ENCODE peak calls at places on chromosome 16, in nine cellular contexts. L, P, D, A, Z, F, Y, O and E are unnamed samples.
A peak's percentile ranks its signal among the peaks of the same experiment; 100 is the strongest.

GRCh38 chr16:52435573-52435972 is 111.4 kb downstream of the TOX3 start:
- DNase-seq in L (no peak), P (no peak), D (no peak), A (peak; percentile 87), Z (peak; percentile 12), F (no peak), Y (no peak), O (no peak), E (peak; percentile 21)

GRCh38 chr16:81275795-81276194 is 37.3 kb downstream of the BCO1 start:
- DNase-seq in L (no peak), P (no peak), D (no peak), A (no peak), Z (no peak), F (no peak), Y (no peak), O (no peak), E (no peak)

GRCh38 chr16:54248863-54249710 is 37.5 kb downstream of the IRX3 start:
- DNase-seq in L (no peak), P (no peak), D (no peak), A (no peak), Z (no peak), F (no peak), Y (no peak), O (no peak), E (no peak)

GRCh38 chr16:75593825-75594820 is 27.9 kb downstream of the GABARAPL2 start:
- DNase-seq in L (no peak), P (no peak), D (peak; percentile 66), A (no peak), Z (peak; percentile 41), F (no peak), Y (no peak), O (peak; percentile 68), E (no peak)

GRCh38 chr16:69930117-69930776 is 20.9 kb upstream of the CLEC18A start:
- DNase-seq in L (peak; percentile 55), P (peak; percentile 18), D (peak; percentile 72), A (peak; percentile 30), Z (peak; percentile 33), F (peak; percentile 0), Y (peak; percentile 18), O (peak; percentile 75), E (peak; percentile 69)

GRCh38 chr16:30786936-30787612 is at the start of gene ZNF629:
- DNase-seq in L (peak; percentile 83), P (no peak), D (peak; percentile 72), A (no peak), Z (no peak), F (no peak), Y (peak; percentile 84), O (peak; percentile 75), E (peak; percentile 79)

GRCh38 chr16:4675864-4676786 is 17.2 kb upstream of the NUDT16L1 start:
- DNase-seq in L (no peak), P (peak; percentile 54), D (no peak), A (no peak), Z (no peak), F (peak; percentile 61), Y (no peak), O (no peak), E (no peak)

GRCh38 chr16:89900885-89901284 is 17.8 kb upstream of the MC1R start:
- DNase-seq in L (no peak), P (no peak), D (no peak), A (no peak), Z (no peak), F (no peak), Y (no peak), O (no peak), E (no peak)

GRCh38 chr16:89371968-89372634 is 118.3 kb downstream of the ANKRD11 start:
- DNase-seq in L (no peak), P (no peak), D (peak; percentile 69), A (no peak), Z (no peak), F (no peak), Y (peak; percentile 31), O (no peak), E (no peak)

GRCh38 chr16:72467157-72467759 is 295.3 kb upstream of the PMFBP1 start:
- DNase-seq in L (peak; percentile 71), P (no peak), D (peak; percentile 81), A (peak; percentile 76), Z (peak; percentile 45), F (no peak), Y (no peak), O (peak; percentile 60), E (peak; percentile 80)

GRCh38 chr16:30354423-30355143 is 525 bp downstream of the CD2BP2 start:
- DNase-seq in L (no peak), P (no peak), D (no peak), A (no peak), Z (no peak), F (no peak), Y (peak; percentile 56), O (peak; percentile 25), E (no peak)

GRCh38 chr16:2966803-2967184 is 2.4 kb upstream of the PAQR4 start:
- DNase-seq in L (no peak), P (no peak), D (peak; percentile 16), A (no peak), Z (no peak), F (no peak), Y (no peak), O (no peak), E (no peak)

GRCh38 chr16:51762081-51762995 is 611.3 kb upstream of the SALL1 start:
- DNase-seq in L (peak; percentile 69), P (no peak), D (peak; percentile 82), A (peak; percentile 65), Z (peak; percentile 46), F (peak; percentile 0), Y (peak; percentile 76), O (peak; percentile 76), E (peak; percentile 82)

GRCh38 chr16:29726845-29727379 is 18.9 kb downstream of the C16orf54 start:
- DNase-seq in L (no peak), P (no peak), D (no peak), A (no peak), Z (no peak), F (no peak), Y (no peak), O (no peak), E (no peak)

GRCh38 chr16:12651765-12652531 is 151.7 kb downstream of the CPPED1 start:
- DNase-seq in L (no peak), P (no peak), D (no peak), A (peak; percentile 74), Z (no peak), F (no peak), Y (no peak), O (no peak), E (no peak)

GRCh38 chr16:55909876-55910275 is 34.7 kb upstream of the CES5A start:
- DNase-seq in L (no peak), P (no peak), D (no peak), A (no peak), Z (no peak), F (no peak), Y (no peak), O (no peak), E (no peak)

GRCh38 chr16:28182183-28182582 is 29.6 kb downstream of the XPO6 start:
- DNase-seq in L (peak; percentile 33), P (no peak), D (peak; percentile 16), A (peak; percentile 51), Z (no peak), F (no peak), Y (no peak), O (peak; percentile 52), E (no peak)

GRCh38 chr16:83727751-83728352 is 79.9 kb upstream of the HSBP1 start:
- DNase-seq in L (no peak), P (no peak), D (peak; percentile 7), A (no peak), Z (no peak), F (no peak), Y (no peak), O (no peak), E (no peak)

GRCh38 chr16:27313422-27314160 is at the start of gene IL4R:
- DNase-seq in L (no peak), P (peak; percentile 39), D (peak; percentile 88), A (peak; percentile 95), Z (peak; percentile 41), F (no peak), Y (peak; percentile 32), O (peak; percentile 83), E (no peak)

GRCh38 chr16:56355221-56355620 is 70.1 kb downstream of the AMFR start:
- DNase-seq in L (no peak), P (no peak), D (no peak), A (no peak), Z (no peak), F (no peak), Y (no peak), O (no peak), E (no peak)

GRCh38 chr16:4273858-4274291 is 1.1 kb upstream of the TFAP4 start:
- DNase-seq in L (no peak), P (peak; percentile 22), D (peak; percentile 31), A (no peak), Z (no peak), F (peak; percentile 37), Y (no peak), O (peak; percentile 39), E (no peak)

GRCh38 chr16:3590736-3591435 is 13.7 kb upstream of the NLRC3 start:
- DNase-seq in L (no peak), P (no peak), D (no peak), A (no peak), Z (no peak), F (no peak), Y (no peak), O (no peak), E (no peak)

GRCh38 chr16:17768257-17768656 is 297.5 kb upstream of the XYLT1 start:
- DNase-seq in L (no peak), P (no peak), D (peak; percentile 78), A (no peak), Z (peak; percentile 72), F (no peak), Y (no peak), O (peak; percentile 95), E (no peak)

GRCh38 chr16:79485020-79485419 is 115.5 kb downstream of the MAF start:
- DNase-seq in L (no peak), P (no peak), D (no peak), A (no peak), Z (no peak), F (no peak), Y (no peak), O (no peak), E (no peak)

GRCh38 chr16:54446639-54447038 is 160.1 kb upstream of the IRX3 start:
- DNase-seq in L (peak; percentile 83), P (no peak), D (peak; percentile 71), A (peak; percentile 97), Z (peak; percentile 93), F (no peak), Y (peak; percentile 15), O (peak; percentile 98), E (no peak)

GRCh38 chr16:81485225-81485624 is 40.6 kb downstream of the CMIP start:
- DNase-seq in L (no peak), P (no peak), D (no peak), A (no peak), Z (peak; percentile 35), F (no peak), Y (no peak), O (no peak), E (no peak)

GRCh38 chr16:12092347-12092882 is 115.9 kb downstream of the SNX29 start:
- DNase-seq in L (no peak), P (no peak), D (peak; percentile 94), A (peak; percentile 97), Z (peak; percentile 97), F (no peak), Y (no peak), O (peak; percentile 91), E (no peak)

GRCh38 chr16:426115-426905 is 861 bp downstream of the RAB11FIP3 start:
- DNase-seq in L (no peak), P (no peak), D (no peak), A (no peak), Z (no peak), F (no peak), Y (peak; percentile 31), O (peak; percentile 15), E (no peak)

GRCh38 chr16:48125888-48126287 is 29.9 kb downstream of the ABCC12 start:
- DNase-seq in L (no peak), P (no peak), D (no peak), A (peak; percentile 43), Z (no peak), F (no peak), Y (no peak), O (peak; percentile 49), E (no peak)

GRCh38 chr16:12462690-12463646 is 340.7 kb downstream of the CPPED1 start:
- DNase-seq in L (no peak), P (no peak), D (peak; percentile 63), A (peak; percentile 72), Z (peak; percentile 51), F (no peak), Y (no peak), O (peak; percentile 62), E (no peak)

GRCh38 chr16:55116165-55116894 is 185.7 kb downstream of the IRX5 start:
- DNase-seq in L (no peak), P (no peak), D (no peak), A (no peak), Z (peak; percentile 16), F (no peak), Y (no peak), O (peak; percentile 75), E (no peak)